ENCODE peak calls at places on chromosomes 16 and 17, in nine cellular contexts. N is DND-41; K is activated T-cell treated with anti-CD3 and anti-CD28 coated beads, Interleukin-2, amount 50 U/mL, for 72 hours; B is T-helper 17 cell; G is T-cell; J is omental fat pad; M is gastrocnemius medialis; V is left lobe of liver; Q is pancreas. H is an unnamed sample.
A peak's percentile ranks its signal among the peaks of the same experiment; 100 is the strongest.

GRCh38 chr17:76573096-76573495 is 12.6 kb downstream of the ST6GALNAC2 start:
- ATAC-seq in N (no peak), K (no peak), B (no peak), G (no peak), J (no peak), M (no peak), V (no peak), Q (no peak), H (no peak)

GRCh38 chr17:80969674-80970043 is 22.0 kb upstream of the CHMP6 start:
- ATAC-seq in N (no peak), K (no peak), B (no peak), G (no peak), J (no peak), M (peak; percentile 39), V (peak; percentile 13), Q (no peak), H (no peak)

GRCh38 chr17:68302066-68302564 is 10.8 kb downstream of the ARSG start:
- ATAC-seq in N (no peak), K (no peak), B (no peak), G (no peak), J (no peak), M (no peak), V (no peak), Q (no peak), H (no peak)

GRCh38 chr16:81485824-81486554 is 41.4 kb downstream of the CMIP start:
- ATAC-seq in N (no peak), K (no peak), B (no peak), G (no peak), J (no peak), M (no peak), V (no peak), Q (peak; percentile 11), H (peak; percentile 31)

GRCh38 chr17:78290671-78291070 is 59.2 kb downstream of the TMEM235 start:
- ATAC-seq in N (no peak), K (no peak), B (no peak), G (no peak), J (peak; percentile 2), M (no peak), V (peak; percentile 12), Q (no peak), H (no peak)

GRCh38 chr17:76048711-76049110 is 21.6 kb upstream of the EVPL start:
- ATAC-seq in N (no peak), K (no peak), B (peak; percentile 80), G (no peak), J (no peak), M (no peak), V (no peak), Q (no peak), H (no peak)

GRCh38 chr16:23081675-23082119 is 67.6 kb downstream of the USP31 start:
- ATAC-seq in N (no peak), K (no peak), B (no peak), G (no peak), J (peak; percentile 85), M (no peak), V (no peak), Q (no peak), H (peak; percentile 79)

GRCh38 chr17:34556384-34556783 is 23.0 kb upstream of the TMEM132E start:
- ATAC-seq in N (peak; percentile 53), K (no peak), B (no peak), G (no peak), J (no peak), M (no peak), V (no peak), Q (no peak), H (peak; percentile 23)

GRCh38 chr16:81796585-81797346 is 17.7 kb downstream of the PLCG2 start:
- ATAC-seq in N (no peak), K (no peak), B (no peak), G (no peak), J (no peak), M (no peak), V (no peak), Q (no peak), H (no peak)

GRCh38 chr16:15539197-15539596 is 103.8 kb downstream of the MARF1 start:
- ATAC-seq in N (no peak), K (no peak), B (no peak), G (no peak), J (no peak), M (no peak), V (no peak), Q (no peak), H (no peak)

GRCh38 chr17:1179112-1179634 is 608 bp downstream of the ABR start:
- ATAC-seq in N (no peak), K (no peak), B (no peak), G (no peak), J (no peak), M (no peak), V (no peak), Q (peak; percentile 23), H (peak; percentile 3)